ENCODE peak calls at places on chromosomes 16 and 17, in seven cellular contexts. One of them, this sample, is unnamed.
A peak's percentile ranks its signal among the peaks of the same experiment; 100 is the strongest.

GRCh38 chr16:73254983-73255382 is 207.1 kb upstream of the ZFHX3 start:
- DNase-seq in GM10248: no peak
- DNase-seq in PC-9: peak; percentile 48
- DNase-seq in lower leg skin: no peak
- DNase-seq in WTC11: no peak
- DNase-seq in neural crest cell: no peak
- DNase-seq in body of pancreas: no peak
- DNase-seq in this sample: no peak

GRCh38 chr16:86300746-86301480 is 209.4 kb upstream of the FOXF1 start:
- DNase-seq in GM10248: no peak
- DNase-seq in PC-9: no peak
- DNase-seq in WTC11: peak; percentile 36
- DNase-seq in body of pancreas: no peak
- DNase-seq in lower leg skin: peak; percentile 58
- DNase-seq in neural crest cell: no peak
- DNase-seq in this sample: no peak

GRCh38 chr17:62998665-62999393 is 32.8 kb downstream of the TANC2 start:
- DNase-seq in lower leg skin: no peak
- DNase-seq in body of pancreas: no peak
- DNase-seq in neural crest cell: no peak
- DNase-seq in GM10248: no peak
- DNase-seq in PC-9: no peak
- DNase-seq in WTC11: no peak
- DNase-seq in this sample: no peak

GRCh38 chr17:27224526-27225315 is 69.2 kb upstream of the WSB1 start:
- DNase-seq in GM10248: no peak
- DNase-seq in neural crest cell: no peak
- DNase-seq in WTC11: no peak
- DNase-seq in PC-9: no peak
- DNase-seq in body of pancreas: no peak
- DNase-seq in lower leg skin: no peak
- DNase-seq in this sample: no peak

GRCh38 chr16:30896203-30896889 is at the start of gene CTF1:
- DNase-seq in PC-9: peak; percentile 75
- DNase-seq in neural crest cell: peak; percentile 57
- DNase-seq in WTC11: peak; percentile 77
- DNase-seq in body of pancreas: peak; percentile 69
- DNase-seq in GM10248: no peak
- DNase-seq in lower leg skin: peak; percentile 92
- DNase-seq in this sample: no peak

GRCh38 chr16:88936008-88936912 is 40.7 kb downstream of the CBFA2T3 start:
- DNase-seq in WTC11: no peak
- DNase-seq in neural crest cell: no peak
- DNase-seq in GM10248: peak; percentile 58
- DNase-seq in lower leg skin: no peak
- DNase-seq in body of pancreas: peak; percentile 52
- DNase-seq in PC-9: peak; percentile 58
- DNase-seq in this sample: peak; percentile 73

GRCh38 chr16:74603848-74604247 is 3.1 kb downstream of the GLG1 start:
- DNase-seq in body of pancreas: no peak
- DNase-seq in GM10248: no peak
- DNase-seq in WTC11: no peak
- DNase-seq in PC-9: no peak
- DNase-seq in lower leg skin: no peak
- DNase-seq in neural crest cell: no peak
- DNase-seq in this sample: no peak

GRCh38 chr17:19645608-19646250 is 2.8 kb upstream of the ALDH3A2 start:
- DNase-seq in body of pancreas: no peak
- DNase-seq in lower leg skin: no peak
- DNase-seq in neural crest cell: peak; percentile 35
- DNase-seq in WTC11: peak; percentile 82
- DNase-seq in PC-9: no peak
- DNase-seq in GM10248: peak; percentile 62
- DNase-seq in this sample: peak; percentile 58

GRCh38 chr17:16288860-16289571 is 64.3 kb downstream of the CENPV start:
- DNase-seq in WTC11: no peak
- DNase-seq in neural crest cell: no peak
- DNase-seq in GM10248: no peak
- DNase-seq in lower leg skin: no peak
- DNase-seq in body of pancreas: no peak
- DNase-seq in PC-9: no peak
- DNase-seq in this sample: no peak

GRCh38 chr16:66871840-66872239 is 8.5 kb upstream of the PDP2 start:
- DNase-seq in PC-9: no peak
- DNase-seq in WTC11: no peak
- DNase-seq in neural crest cell: no peak
- DNase-seq in GM10248: no peak
- DNase-seq in lower leg skin: no peak
- DNase-seq in body of pancreas: no peak
- DNase-seq in this sample: no peak

GRCh38 chr17:73429440-73430164 is 117.8 kb upstream of the CDC42EP4 start:
- DNase-seq in lower leg skin: peak; percentile 96
- DNase-seq in body of pancreas: peak; percentile 83
- DNase-seq in PC-9: peak; percentile 47
- DNase-seq in GM10248: peak; percentile 90
- DNase-seq in neural crest cell: peak; percentile 95
- DNase-seq in WTC11: peak; percentile 93
- DNase-seq in this sample: peak; percentile 86

GRCh38 chr17:68533887-68534700 is 21.9 kb downstream of the PRKAR1A start:
- DNase-seq in neural crest cell: no peak
- DNase-seq in lower leg skin: no peak
- DNase-seq in body of pancreas: no peak
- DNase-seq in WTC11: no peak
- DNase-seq in GM10248: no peak
- DNase-seq in PC-9: no peak
- DNase-seq in this sample: no peak

GRCh38 chr17:15291674-15292361 is 26.7 kb upstream of the PMP22 start:
- DNase-seq in lower leg skin: no peak
- DNase-seq in neural crest cell: no peak
- DNase-seq in GM10248: no peak
- DNase-seq in PC-9: no peak
- DNase-seq in body of pancreas: no peak
- DNase-seq in WTC11: no peak
- DNase-seq in this sample: no peak

GRCh38 chr17:58965221-58965620 is 141.5 kb downstream of the TRIM37 start:
- DNase-seq in WTC11: no peak
- DNase-seq in neural crest cell: no peak
- DNase-seq in PC-9: peak; percentile 23
- DNase-seq in GM10248: no peak
- DNase-seq in body of pancreas: no peak
- DNase-seq in lower leg skin: no peak
- DNase-seq in this sample: no peak

GRCh38 chr17:57889892-57890856 is 40.3 kb upstream of the MRPS23 start:
- DNase-seq in body of pancreas: peak; percentile 98
- DNase-seq in lower leg skin: peak; percentile 95
- DNase-seq in PC-9: no peak
- DNase-seq in WTC11: no peak
- DNase-seq in neural crest cell: no peak
- DNase-seq in GM10248: no peak
- DNase-seq in this sample: no peak

GRCh38 chr16:71473891-71474290 is 11.8 kb upstream of the ZNF23 start:
- DNase-seq in neural crest cell: no peak
- DNase-seq in lower leg skin: no peak
- DNase-seq in body of pancreas: no peak
- DNase-seq in GM10248: no peak
- DNase-seq in WTC11: no peak
- DNase-seq in PC-9: no peak
- DNase-seq in this sample: no peak

GRCh38 chr16:50213939-50214519 is 52.3 kb upstream of the ADCY7 start:
- DNase-seq in PC-9: no peak
- DNase-seq in GM10248: peak; percentile 56
- DNase-seq in lower leg skin: no peak
- DNase-seq in WTC11: no peak
- DNase-seq in body of pancreas: no peak
- DNase-seq in neural crest cell: no peak
- DNase-seq in this sample: no peak

GRCh38 chr16:18839555-18839954 is 38.2 kb upstream of the ARL6IP1 start:
- DNase-seq in PC-9: no peak
- DNase-seq in neural crest cell: no peak
- DNase-seq in body of pancreas: no peak
- DNase-seq in lower leg skin: no peak
- DNase-seq in WTC11: no peak
- DNase-seq in GM10248: no peak
- DNase-seq in this sample: no peak

GRCh38 chr16:67481561-67482259 is 753 bp upstream of the ATP6V0D1 start:
- DNase-seq in lower leg skin: peak; percentile 92
- DNase-seq in GM10248: no peak
- DNase-seq in WTC11: no peak
- DNase-seq in PC-9: no peak
- DNase-seq in body of pancreas: peak; percentile 54
- DNase-seq in neural crest cell: no peak
- DNase-seq in this sample: no peak

DNA sequence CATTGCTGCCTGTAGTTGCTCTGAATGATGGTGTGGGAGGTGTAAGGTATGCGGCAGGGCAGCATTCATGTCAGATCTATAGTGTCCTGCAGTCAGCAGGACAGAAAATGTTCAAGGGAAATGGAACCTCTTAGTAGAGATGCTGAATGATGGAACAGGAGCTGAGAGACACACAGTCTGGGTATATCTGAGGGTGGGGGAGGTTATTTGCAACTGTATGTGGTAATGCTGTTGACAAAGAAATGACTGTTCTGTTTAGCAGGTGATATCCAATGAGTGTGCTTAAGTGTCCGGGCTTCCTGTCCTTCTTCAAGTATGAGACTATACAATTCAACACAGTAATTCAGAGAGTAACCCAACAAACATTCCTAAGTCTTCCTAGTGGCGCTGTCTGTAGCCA is 46.6 kb downstream of the STH start:
- DNase-seq in PC-9: no peak
- DNase-seq in body of pancreas: no peak
- DNase-seq in lower leg skin: no peak
- DNase-seq in GM10248: no peak
- DNase-seq in WTC11: no peak
- DNase-seq in neural crest cell: no peak
- DNase-seq in this sample: no peak
- TF ChIP-seq CTCF in PC-9: no peak
- TF ChIP-seq CTCF in body of pancreas: no peak
- TF ChIP-seq CTCF in lower leg skin: no peak
- TF ChIP-seq CTCF in GM10248: no peak
- TF ChIP-seq CTCF in WTC11: no peak
- TF ChIP-seq CTCF in neural crest cell: no peak
- TF ChIP-seq CTCF in this sample: no peak

GRCh38 chr16:3486506-3487215 is 8.6 kb downstream of the C16orf90 start:
- DNase-seq in WTC11: no peak
- DNase-seq in GM10248: no peak
- DNase-seq in body of pancreas: no peak
- DNase-seq in neural crest cell: no peak
- DNase-seq in lower leg skin: no peak
- DNase-seq in PC-9: no peak
- DNase-seq in this sample: no peak
- TF ChIP-seq CTCF in WTC11: no peak
- TF ChIP-seq CTCF in GM10248: no peak
- TF ChIP-seq CTCF in body of pancreas: no peak
- TF ChIP-seq CTCF in neural crest cell: no peak
- TF ChIP-seq CTCF in lower leg skin: no peak
- TF ChIP-seq CTCF in PC-9: no peak
- TF ChIP-seq CTCF in this sample: no peak

GRCh38 chr17:60163108-60163784 is 13.5 kb downstream of the CA4 start:
- DNase-seq in body of pancreas: no peak
- DNase-seq in neural crest cell: no peak
- DNase-seq in lower leg skin: no peak
- DNase-seq in WTC11: no peak
- DNase-seq in GM10248: no peak
- DNase-seq in PC-9: no peak
- DNase-seq in this sample: no peak

GRCh38 chr17:60165976-60166375 is 16.2 kb downstream of the CA4 start:
- DNase-seq in neural crest cell: no peak
- DNase-seq in GM10248: no peak
- DNase-seq in lower leg skin: no peak
- DNase-seq in PC-9: no peak
- DNase-seq in WTC11: no peak
- DNase-seq in body of pancreas: no peak
- DNase-seq in this sample: no peak

GRCh38 chr17:60164697-60165096 is 14.9 kb downstream of the CA4 start:
- DNase-seq in lower leg skin: no peak
- DNase-seq in WTC11: no peak
- DNase-seq in PC-9: no peak
- DNase-seq in body of pancreas: no peak
- DNase-seq in GM10248: no peak
- DNase-seq in neural crest cell: no peak
- DNase-seq in this sample: no peak

GRCh38 chr17:60164164-60164563 is 14.4 kb downstream of the CA4 start:
- DNase-seq in GM10248: no peak
- DNase-seq in PC-9: no peak
- DNase-seq in neural crest cell: no peak
- DNase-seq in WTC11: no peak
- DNase-seq in lower leg skin: no peak
- DNase-seq in body of pancreas: no peak
- DNase-seq in this sample: no peak

DNA sequence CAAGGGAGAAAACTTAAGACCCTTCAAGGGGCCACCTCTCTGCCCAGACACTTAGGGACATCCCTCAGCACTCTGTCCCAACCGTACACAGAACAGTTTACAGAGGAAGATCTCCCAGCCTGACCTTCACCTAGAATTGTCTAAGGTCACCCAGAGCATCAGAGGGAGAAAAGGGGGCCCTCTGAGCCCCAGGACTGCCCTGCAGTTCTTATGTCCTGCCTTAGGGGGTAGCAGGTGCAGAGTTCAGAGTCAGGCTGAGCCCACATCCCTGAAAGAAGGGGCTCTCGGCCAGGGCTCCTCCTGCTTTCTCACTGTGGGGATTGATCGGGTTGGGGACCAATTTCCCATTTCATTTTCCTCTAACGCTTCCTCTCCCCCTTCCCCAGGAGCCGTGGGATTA is 15.4 kb downstream of the CA4 start:
- DNase-seq in neural crest cell: no peak
- DNase-seq in lower leg skin: no peak
- DNase-seq in PC-9: no peak
- DNase-seq in GM10248: no peak
- DNase-seq in body of pancreas: no peak
- DNase-seq in WTC11: no peak
- DNase-seq in this sample: no peak
- TF ChIP-seq CTCF in neural crest cell: no peak
- TF ChIP-seq CTCF in lower leg skin: no peak
- TF ChIP-seq CTCF in PC-9: no peak
- TF ChIP-seq CTCF in GM10248: no peak
- TF ChIP-seq CTCF in body of pancreas: no peak
- TF ChIP-seq CTCF in WTC11: no peak
- TF ChIP-seq CTCF in this sample: no peak

DNA sequence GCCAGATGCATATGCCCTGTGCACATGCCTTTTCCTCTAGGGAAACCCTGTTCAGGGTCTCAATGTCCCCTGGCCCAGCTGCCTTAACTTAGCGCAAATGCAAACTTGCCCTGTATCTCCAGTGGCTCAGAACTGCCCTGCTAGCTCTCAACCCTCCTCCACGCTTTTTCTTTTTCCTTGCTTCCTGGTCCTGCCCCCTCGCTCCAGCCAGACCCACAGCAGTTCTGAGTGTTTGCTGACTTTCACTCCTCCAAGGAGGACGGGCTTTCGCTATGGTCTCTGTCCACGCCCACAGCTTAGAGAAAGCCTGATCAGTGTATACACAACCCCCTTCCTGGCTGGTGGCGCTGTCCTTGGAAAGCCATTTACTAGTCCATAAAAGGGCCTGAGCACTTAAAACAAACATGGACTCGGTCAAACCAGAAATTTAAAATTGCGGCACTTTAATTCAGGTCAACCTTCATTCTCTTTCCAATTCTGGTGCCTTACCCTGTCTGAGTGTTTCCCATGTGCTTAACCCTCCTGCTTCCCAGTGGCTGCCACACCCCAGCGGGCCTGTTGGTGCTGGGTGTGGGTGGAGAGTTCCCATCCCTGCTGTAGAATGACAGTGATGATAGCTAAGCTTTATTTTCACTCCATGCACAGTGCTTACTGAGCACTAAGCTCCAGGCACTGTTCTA is 15.6 kb upstream of the TMEM98 start:
- DNase-seq in GM10248: no peak
- DNase-seq in neural crest cell: no peak
- DNase-seq in lower leg skin: peak; percentile 89
- DNase-seq in body of pancreas: peak; percentile 93
- DNase-seq in PC-9: no peak
- DNase-seq in WTC11: peak; percentile 22
- DNase-seq in this sample: no peak
- TF ChIP-seq CTCF in GM10248: no peak
- TF ChIP-seq CTCF in neural crest cell: no peak
- TF ChIP-seq CTCF in lower leg skin: no peak
- TF ChIP-seq CTCF in body of pancreas: no peak
- TF ChIP-seq CTCF in PC-9: no peak
- TF ChIP-seq CTCF in WTC11: no peak
- TF ChIP-seq CTCF in this sample: no peak

This sample was measured in CD14-positive monocyte.